ENCODE peak calls at places on chromosomes 4 and X, in six cellular contexts. K is NCI-H1417, L is iris pigment epithelial cell, R is adrenal gland, D is K562, E is lung microvascular endothelial cell. M is an unnamed sample.

GRCh38 chr4:48484494-48485168 is 1.5 kb downstream of the SLC10A4 start:
- DNase-seq in K (no peak), L (no peak), R (no peak), D (peak; percentile 49), E (no peak), M (no peak)

GRCh38 chrX:13372203-13372980 is 52.5 kb upstream of the ATXN3L start:
- DNase-seq in K (no peak), L (peak; percentile 26), R (no peak), D (no peak), E (peak; percentile 15), M (no peak)

GRCh38 chr4:137312257-137312656 is 220.0 kb downstream of the PCDH18 start:
- DNase-seq in K (no peak), L (peak; percentile 80), R (no peak), D (no peak), E (no peak), M (no peak)

GRCh38 chr4:138175337-138175794 is 66.8 kb downstream of the SLC7A11 start:
- DNase-seq in K (peak; percentile 38), L (no peak), R (no peak), D (no peak), E (peak; percentile 50), M (no peak)

GRCh38 chr4:1246901-1247810 is 1.8 kb downstream of the CTBP1 start:
- DNase-seq in K (no peak), L (no peak), R (peak; percentile 33), D (peak; percentile 46), E (no peak), M (peak; percentile 37)

GRCh38 chr4:71221510-71222466 is 117.0 kb upstream of the SLC4A4 start:
- DNase-seq in K (no peak), L (no peak), R (no peak), D (no peak), E (no peak), M (no peak)

GRCh38 chr4:14897217-14897616 is 105.1 kb upstream of the CPEB2 start:
- DNase-seq in K (no peak), L (no peak), R (no peak), D (no peak), E (no peak), M (no peak)

GRCh38 chr4:147599764-147600163 is 17.4 kb upstream of the TMEM184C start:
- DNase-seq in K (no peak), L (peak; percentile 72), R (no peak), D (no peak), E (no peak), M (no peak)

GRCh38 chrX:40003071-40003981 is 94.4 kb downstream of the BCOR start:
- DNase-seq in K (no peak), L (no peak), R (no peak), D (no peak), E (no peak), M (no peak)

GRCh38 chr4:16168144-16168543 is 58.1 kb downstream of the TAPT1 start:
- DNase-seq in K (no peak), L (no peak), R (no peak), D (no peak), E (no peak), M (no peak)

GRCh38 chr4:3791910-3792542 is 25.8 kb downstream of the ADRA2C start:
- DNase-seq in K (no peak), L (peak; percentile 17), R (peak; percentile 68), D (peak; percentile 46), E (peak; percentile 63), M (peak; percentile 48)

GRCh38 chr4:165461176-165461835 is 82.5 kb downstream of the CPE start:
- DNase-seq in K (no peak), L (peak; percentile 44), R (peak; percentile 24), D (no peak), E (no peak), M (no peak)

M was measured in A673.